ENCODE peak calls at places on chromosomes 5 and 9, in seven cellular contexts. Q, M, G, V, X, W and O are unnamed samples.

GRCh38 chr9:19032411-19032810 is 598 bp downstream of the SAXO1 start:
- DNase-seq in Q (no peak), M (no peak), G (no peak), V (no peak), X (no peak), W (no peak), O (no peak)

GRCh38 chr9:21591221-21592062 is 109.3 kb upstream of the IFNE start:
- DNase-seq in Q (peak; percentile 99), M (peak; percentile 14), G (no peak), V (no peak), X (peak; percentile 94), W (peak; percentile 56), O (peak; percentile 94)

GRCh38 chr5:125536582-125536981 is 790.1 kb upstream of the ZNF608 start:
- DNase-seq in Q (no peak), M (no peak), G (no peak), V (no peak), X (no peak), W (no peak), O (no peak)

GRCh38 chr9:32387256-32387655 is 2.8 kb downstream of the ACO1 start:
- DNase-seq in Q (no peak), M (no peak), G (no peak), V (no peak), X (peak; percentile 55), W (no peak), O (no peak)

GRCh38 chr9:95499101-95499676 is 17.6 kb downstream of the PTCH1 start:
- DNase-seq in Q (no peak), M (no peak), G (no peak), V (no peak), X (no peak), W (no peak), O (no peak)

GRCh38 chr9:99931155-99931840 is 24.8 kb downstream of the STX17 start:
- DNase-seq in Q (no peak), M (no peak), G (no peak), V (no peak), X (no peak), W (no peak), O (no peak)

GRCh38 chr5:56995605-56996004 is 43.7 kb upstream of the MIER3 start:
- DNase-seq in Q (no peak), M (no peak), G (no peak), V (no peak), X (no peak), W (no peak), O (no peak)

GRCh38 chr9:121294181-121294743 is 26.3 kb downstream of the GSN start:
- DNase-seq in Q (no peak), M (no peak), G (no peak), V (no peak), X (no peak), W (no peak), O (no peak)

GRCh38 chr9:100911273-100911672 is 117.3 kb upstream of the PLPPR1 start:
- DNase-seq in Q (no peak), M (no peak), G (no peak), V (no peak), X (no peak), W (no peak), O (no peak)

GRCh38 chr5:174625591-174626365 is 98.6 kb upstream of the MSX2 start:
- DNase-seq in Q (no peak), M (no peak), G (no peak), V (no peak), X (no peak), W (no peak), O (no peak)

GRCh38 chr5:127875235-127876021 is 172.2 kb downstream of the CCDC192 start:
- DNase-seq in Q (peak; percentile 93), M (peak; percentile 75), G (peak; percentile 16), V (peak; percentile 67), X (peak; percentile 70), W (peak; percentile 1), O (peak; percentile 65)

GRCh38 chr9:34318163-34318790 is 10.8 kb downstream of the KIF24 start:
- DNase-seq in Q (no peak), M (no peak), G (no peak), V (no peak), X (no peak), W (no peak), O (no peak)

GRCh38 chr5:175873090-175873454 is 1.7 kb downstream of the CPLX2 start:
- DNase-seq in Q (peak; percentile 84), M (peak; percentile 37), G (peak; percentile 54), V (peak; percentile 49), X (no peak), W (no peak), O (no peak)

GRCh38 chr5:4250254-4250653 is 654.6 kb downstream of the IRX1 start:
- DNase-seq in Q (no peak), M (no peak), G (no peak), V (no peak), X (no peak), W (no peak), O (no peak)

GRCh38 chr9:138022121-138022741 is 144.6 kb downstream of the CACNA1B start:
- DNase-seq in Q (peak; percentile 64), M (no peak), G (peak; percentile 41), V (peak; percentile 40), X (no peak), W (peak; percentile 70), O (peak; percentile 40)

GRCh38 chr9:93397664-93398381 is 53.7 kb upstream of the FAM120A start:
- DNase-seq in Q (no peak), M (no peak), G (no peak), V (peak; percentile 56), X (no peak), W (no peak), O (no peak)

GRCh38 chr5:40687316-40687715 is 7.6 kb downstream of the PTGER4 start:
- DNase-seq in Q (no peak), M (no peak), G (no peak), V (no peak), X (peak; percentile 47), W (no peak), O (no peak)

GRCh38 chr9:69122086-69122390 is 52.0 kb upstream of the TJP2 start:
- DNase-seq in Q (peak; percentile 20), M (peak; percentile 29), G (no peak), V (peak; percentile 34), X (no peak), W (no peak), O (no peak)

GRCh38 chr5:171543486-171543885 is 124.0 kb downstream of the FGF18 start:
- DNase-seq in Q (no peak), M (no peak), G (no peak), V (no peak), X (no peak), W (no peak), O (no peak)

GRCh38 chr9:23783509-23783908 is 42.5 kb downstream of the ELAVL2 start:
- DNase-seq in Q (no peak), M (no peak), G (no peak), V (no peak), X (no peak), W (no peak), O (no peak)

GRCh38 chr5:127563133-127563532 is 45.7 kb downstream of the PRRC1 start:
- DNase-seq in Q (no peak), M (no peak), G (no peak), V (no peak), X (no peak), W (no peak), O (no peak)

GRCh38 chr5:80668016-80668969 is 13.5 kb upstream of the DHFR start:
- DNase-seq in Q (no peak), M (peak; percentile 56), G (no peak), V (no peak), X (no peak), W (no peak), O (no peak)

GRCh38 chr5:37254581-37254980 is 5.4 kb upstream of the CPLANE1 start:
- DNase-seq in Q (no peak), M (no peak), G (no peak), V (no peak), X (no peak), W (no peak), O (no peak)

DNA sequence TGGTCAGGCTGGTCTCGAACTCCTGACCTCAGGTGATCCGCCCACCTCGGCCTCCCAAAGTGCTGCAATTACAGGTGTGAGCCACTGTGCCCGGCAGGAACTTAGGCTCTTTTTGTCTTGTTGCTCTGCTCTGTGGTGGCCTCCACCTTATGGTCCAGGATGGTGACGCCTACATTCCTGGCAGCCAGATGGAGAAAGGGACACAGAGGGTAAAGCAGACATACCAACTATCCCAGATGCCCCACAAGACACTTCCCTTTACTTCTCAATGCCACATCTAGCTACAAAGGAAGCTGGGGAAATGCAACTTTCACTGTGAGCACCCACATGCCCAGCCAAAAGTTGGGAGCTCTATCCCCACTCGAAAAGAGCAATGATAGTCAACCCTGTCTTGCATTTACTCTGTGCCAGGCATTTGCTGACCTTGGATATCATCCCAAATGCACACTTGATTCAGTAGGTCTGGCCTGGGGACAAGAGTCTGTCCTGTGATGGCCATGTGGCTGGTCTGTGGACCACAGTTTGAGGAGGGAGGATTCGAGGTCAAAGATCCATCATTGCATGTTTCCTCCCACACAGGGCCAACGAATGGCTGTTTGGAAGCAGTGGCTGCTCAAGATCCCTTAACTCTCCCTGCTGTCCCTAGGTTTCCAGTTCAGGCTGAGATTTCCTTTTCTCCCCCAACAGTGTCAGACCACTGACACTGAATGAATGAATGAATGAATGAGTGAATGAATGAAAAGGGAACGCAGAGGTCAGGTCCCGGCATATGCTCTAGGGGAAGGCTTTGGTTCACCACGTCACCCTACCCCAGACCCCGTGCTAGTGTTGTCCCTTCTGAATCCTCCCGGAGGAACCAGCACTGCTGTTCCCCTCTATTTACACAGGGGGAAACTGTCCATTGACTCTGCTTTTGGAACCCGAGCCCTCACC is 1.4 kb upstream of the ERGIC1 start:
- DNase-seq in Q (no peak), M (no peak), G (no peak), V (peak; percentile 40), X (no peak), W (no peak), O (no peak)
- TF ChIP-seq POLR2A in Q (no peak), M (no peak), G (no peak), V (no peak), X (no peak), W (no peak), O (no peak)

GRCh38 chr5:113212244-113212920 is 222.4 kb downstream of the TSSK1B start:
- DNase-seq in Q (no peak), M (no peak), G (no peak), V (no peak), X (peak; percentile 88), W (no peak), O (no peak)
- TF ChIP-seq MAX in Q (no peak), M (no peak), G (no peak), V (no peak), X (no peak), W (no peak), O (no peak)

GRCh38 chr9:1880038-1880565 is 135.0 kb upstream of the SMARCA2 start:
- DNase-seq in Q (no peak), M (no peak), G (no peak), V (no peak), X (no peak), W (no peak), O (no peak)
- TF ChIP-seq POLR2A in Q (no peak), M (no peak), G (no peak), V (no peak), X (no peak), W (no peak), O (no peak)

DNA sequence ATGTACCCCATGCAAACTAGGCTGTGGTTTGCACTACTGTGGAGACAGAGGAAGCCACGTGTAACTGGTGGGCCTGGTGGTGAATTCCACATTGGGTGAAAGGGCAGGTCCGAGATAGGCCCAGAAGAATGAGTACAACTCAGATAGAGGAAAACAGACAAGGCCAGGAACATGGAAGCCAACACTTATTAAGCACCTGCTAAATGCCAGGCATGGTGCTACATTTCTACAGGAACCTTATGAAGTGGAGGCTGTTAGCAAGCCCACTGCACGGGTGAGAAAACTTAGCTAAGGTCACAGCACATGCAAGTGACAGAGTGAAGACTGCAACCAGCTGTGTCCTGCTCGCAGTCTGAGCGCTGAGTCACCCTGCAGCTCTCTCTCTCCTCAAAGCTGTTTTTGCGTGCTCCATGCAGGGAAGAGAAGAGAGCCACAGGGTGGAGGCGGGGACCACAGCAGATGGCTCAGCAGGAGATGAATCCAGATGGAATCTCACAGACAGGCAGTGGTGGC is 65.5 kb upstream of the SPTLC1 start:
- DNase-seq in Q (no peak), M (peak; percentile 20), G (peak; percentile 80), V (peak; percentile 71), X (no peak), W (no peak), O (no peak)
- TF ChIP-seq MAX in Q (no peak), M (no peak), G (peak; percentile 94), V (peak; percentile 41), X (no peak), W (no peak), O (no peak)